ENCODE peak calls at places on chromosomes 11 and 22, in five cellular contexts. L, J, U, V and I are unnamed samples.

GRCh38 chr22:19517919-19518567 is 6.2 kb downstream of the CLDN5 start:
- DNase-seq in L (no peak), J (no peak), U (no peak), V (no peak), I (no peak)

GRCh38 chr11:3163241-3163981 is 1.7 kb downstream of the OSBPL5 start:
- DNase-seq in L (no peak), J (no peak), U (no peak), V (no peak), I (no peak)

GRCh38 chr11:2585566-2586090 is 114.2 kb downstream of the KCNQ1OT1 start:
- DNase-seq in L (no peak), J (no peak), U (no peak), V (no peak), I (no peak)

GRCh38 chr11:111936045-111936400 is 1.1 kb upstream of the DIXDC1 start:
- DNase-seq in L (no peak), J (no peak), U (no peak), V (no peak), I (no peak)

GRCh38 chr11:123532131-123532530 is 102.1 kb downstream of the GRAMD1B start:
- DNase-seq in L (no peak), J (no peak), U (no peak), V (no peak), I (peak)

GRCh38 chr11:124861670-124862069 is 3.6 kb upstream of the ROBO3 start:
- DNase-seq in L (no peak), J (no peak), U (no peak), V (no peak), I (no peak)

GRCh38 chr11:82680252-82680651 is 53.4 kb downstream of the FAM181B start:
- DNase-seq in L (no peak), J (no peak), U (no peak), V (no peak), I (peak)

GRCh38 chr11:92340839-92341238 is 116.2 kb downstream of the FAT3 start:
- DNase-seq in L (no peak), J (peak), U (peak), V (no peak), I (peak)

GRCh38 chr22:30079952-30080533 is at the start of gene HORMAD2:
- DNase-seq in L (no peak), J (peak), U (no peak), V (peak), I (no peak)

GRCh38 chr11:3043315-3043871 is 13.8 kb downstream of the CARS1 start:
- DNase-seq in L (no peak), J (no peak), U (no peak), V (no peak), I (no peak)

GRCh38 chr11:11916981-11917399 is 75.2 kb downstream of the USP47 start:
- DNase-seq in L (no peak), J (no peak), U (no peak), V (no peak), I (no peak)

GRCh38 chr11:88293931-88294330 is 43.6 kb downstream of the CTSC start:
- DNase-seq in L (no peak), J (no peak), U (no peak), V (no peak), I (no peak)

GRCh38 chr11:65432133-65432650 is 9.6 kb downstream of the NEAT1 start:
- DNase-seq in L (no peak), J (no peak), U (no peak), V (no peak), I (peak)

GRCh38 chr11:63560506-63561179 is 2.5 kb downstream of the PLAAT2 start:
- DNase-seq in L (no peak), J (no peak), U (no peak), V (no peak), I (peak)

GRCh38 chr11:36458129-36458918 is 51.7 kb downstream of the TRAF6 start:
- DNase-seq in L (no peak), J (no peak), U (no peak), V (no peak), I (no peak)

GRCh38 chr11:129593098-129593497 is 217.4 kb downstream of the BARX2 start:
- DNase-seq in L (no peak), J (no peak), U (no peak), V (no peak), I (peak)

GRCh38 chr11:93196816-93197382 is 892 bp downstream of the SLC36A4 start:
- DNase-seq in L (peak), J (no peak), U (no peak), V (no peak), I (no peak)

GRCh38 chr11:121207485-121208115 is 85.0 kb upstream of the SC5D start:
- DNase-seq in L (no peak), J (no peak), U (no peak), V (no peak), I (peak)

GRCh38 chr11:100674212-100674611 is 12.9 kb upstream of the ARHGAP42 start:
- DNase-seq in L (no peak), J (no peak), U (no peak), V (no peak), I (no peak)

GRCh38 chr11:45657496-45658260 is 7.7 kb downstream of the CHST1 start:
- DNase-seq in L (no peak), J (no peak), U (no peak), V (no peak), I (no peak)